ENCODE peak calls at places on chromosomes 5 and 9, in four cellular contexts. O, U, T and K are unnamed samples. For H3K4me1, the result is how much of the 10 kb centered on the place peaks cover.

GRCh38 chr9:113476511-113476916 is 13.0 kb downstream of the RGS3 start:
- DNase-seq in U (no peak), O (no peak), T (peak), K (no peak)

GRCh38 chr5:132746592-132747063 is 598 bp upstream of the CCNI2 start:
- DNase-seq in O (peak), U (no peak), T (no peak), K (no peak)

GRCh38 chr5:147855774-147856069 is 22.8 kb upstream of the SCGB3A2 start:
- DNase-seq in U (no peak), T (no peak), O (no peak), K (no peak)

GRCh38 chr9:118957585-118957984 is 411.6 kb downstream of the BRINP1 start:
- DNase-seq in T (no peak), U (no peak), O (no peak), K (no peak)

GRCh38 chr5:21254161-21254560 is 1266.2 kb upstream of the CDH18 start:
- DNase-seq in O (no peak), T (no peak), U (no peak), K (no peak)

GRCh38 chr5:117058740-117059139 is 484.1 kb upstream of the SEMA6A start:
- DNase-seq in T (no peak), U (no peak), O (no peak), K (no peak)

GRCh38 chr9:98989036-98990000 is 45.6 kb downstream of the COL15A1 start:
- DNase-seq in U (peak), O (peak), T (no peak), K (peak)

GRCh38 chr9:84339523-84339922 is 1.0 kb downstream of the SLC28A3 start:
- DNase-seq in O (no peak), T (no peak), U (no peak), K (no peak)

GRCh38 chr9:128342971-128343680 is 2.8 kb downstream of the SLC27A4 start:
- DNase-seq in T (no peak), U (no peak), O (no peak), K (no peak)

GRCh38 chr5:132267166-132267739 is 9.8 kb downstream of the PDLIM4 start:
- DNase-seq in O (no peak), T (peak), U (no peak), K (no peak)

GRCh38 chr5:60698316-60698715 is 1.6 kb downstream of the DEPDC1B start:
- DNase-seq in O (no peak), U (no peak), T (no peak), K (no peak)

GRCh38 chr9:83956288-83957028 is 23.6 kb downstream of the HNRNPK start:
- DNase-seq in T (no peak), O (no peak), U (no peak), K (peak)

GRCh38 chr9:98229090-98229395 is 26.4 kb downstream of the TBC1D2 start:
- DNase-seq in O (no peak), U (no peak), T (no peak), K (no peak)

GRCh38 chr5:137296213-137296702 is 202.9 kb downstream of the SPOCK1 start:
- DNase-seq in T (peak), O (no peak), U (peak), K (no peak)

GRCh38 chr5:90802695-90803317 is 244.2 kb downstream of the ADGRV1 start:
- DNase-seq in O (peak), T (no peak), U (peak), K (peak)

GRCh38 chr5:65742565-65743231 is 20.7 kb downstream of the NLN start:
- DNase-seq in U (peak), O (peak), T (no peak), K (no peak)

GRCh38 chr5:67047180-67047579 is 149.4 kb downstream of the CD180 start:
- DNase-seq in U (no peak), O (no peak), T (no peak), K (no peak)

GRCh38 chr5:112551437-112552018 is 132.5 kb upstream of the EPB41L4A start:
- DNase-seq in O (peak), U (peak), T (no peak), K (no peak)

GRCh38 chr9:87381050-87381711 is 116.5 kb upstream of the DAPK1 start:
- DNase-seq in U (peak), O (no peak), T (no peak), K (no peak)

GRCh38 chr9:109974143-109974917 is 194.3 kb downstream of the PALM2AKAP2 start:
- DNase-seq in T (no peak), O (no peak), U (no peak), K (no peak)

GRCh38 chr5:54889826-54890225 is 95.6 kb downstream of the ESM1 start:
- DNase-seq in T (no peak), U (peak), O (no peak), K (no peak)

GRCh38 chr5:145800181-145800580 is 35.0 kb downstream of the PRELID2 start:
- DNase-seq in T (no peak), O (no peak), U (no peak), K (no peak)

GRCh38 chr5:111582962-111583669 is 70.8 kb upstream of the STARD4 start:
- DNase-seq in O (peak), U (peak), T (no peak), K (no peak)

GRCh38 chr5:157359350-157359910 is 93.5 kb downstream of the CYFIP2 start:
- DNase-seq in U (no peak), T (no peak), O (no peak), K (no peak)

GRCh38 chr5:1172670-1173404 is 28.6 kb upstream of the SLC6A19 start:
- DNase-seq in U (no peak), O (peak), T (no peak), K (no peak)

GRCh38 chr5:91381774-91382492 is 1.2 kb downstream of the ARRDC3 start:
- DNase-seq in T (no peak), U (peak), O (peak), K (peak)

GRCh38 chr5:132215329-132215728 is 12.3 kb downstream of the P4HA2 start:
- DNase-seq in T (no peak), U (peak), O (peak), K (no peak)

GRCh38 chr5:149731332-149731616 is 1.2 kb downstream of the PPARGC1B start:
- DNase-seq in U (no peak), T (peak), O (no peak), K (no peak)

GRCh38 chr5:51544386-51544785 is 161.1 kb downstream of the ISL1 start:
- DNase-seq in O (no peak), T (no peak), U (no peak), K (no peak)

GRCh38 chr9:75803130-75803529 is 87.3 kb upstream of the PCSK5 start:
- DNase-seq in U (no peak), O (peak), T (no peak), K (no peak)

GRCh38 chr5:68067353-68067752 is 148.2 kb upstream of the PIK3R1 start:
- DNase-seq in T (no peak), U (no peak), O (no peak), K (no peak)

GRCh38 chr9:79185866-79186265 is 385.9 kb upstream of the TLE4 start:
- DNase-seq in O (no peak), U (peak), T (no peak), K (no peak)

DNA sequence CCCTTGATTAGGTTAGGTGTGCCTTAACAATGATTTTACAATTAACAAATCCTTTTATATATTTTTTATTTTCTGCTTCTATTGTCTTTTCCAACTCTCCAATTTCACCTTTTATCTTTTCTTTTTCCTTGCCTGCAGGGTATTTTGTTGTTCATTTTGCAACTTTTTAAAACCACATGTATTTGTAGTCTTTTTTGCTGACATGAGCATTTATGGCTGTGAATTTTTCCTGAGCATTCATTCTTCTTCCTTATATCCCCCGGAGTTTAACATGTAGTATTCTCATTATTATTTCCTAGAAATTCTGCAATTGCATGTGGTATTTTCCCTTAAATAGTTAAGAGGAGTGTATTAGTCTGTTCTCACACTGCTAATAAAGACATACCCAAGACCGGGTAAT is 41.6 kb downstream of the FAM81B start:
- DNase-seq in U (no peak), O (no peak), T (no peak), K (no peak)
- H3K56ac ChIP-seq in U (no peak), O (no peak), T (no peak), K (no peak)

DNA sequence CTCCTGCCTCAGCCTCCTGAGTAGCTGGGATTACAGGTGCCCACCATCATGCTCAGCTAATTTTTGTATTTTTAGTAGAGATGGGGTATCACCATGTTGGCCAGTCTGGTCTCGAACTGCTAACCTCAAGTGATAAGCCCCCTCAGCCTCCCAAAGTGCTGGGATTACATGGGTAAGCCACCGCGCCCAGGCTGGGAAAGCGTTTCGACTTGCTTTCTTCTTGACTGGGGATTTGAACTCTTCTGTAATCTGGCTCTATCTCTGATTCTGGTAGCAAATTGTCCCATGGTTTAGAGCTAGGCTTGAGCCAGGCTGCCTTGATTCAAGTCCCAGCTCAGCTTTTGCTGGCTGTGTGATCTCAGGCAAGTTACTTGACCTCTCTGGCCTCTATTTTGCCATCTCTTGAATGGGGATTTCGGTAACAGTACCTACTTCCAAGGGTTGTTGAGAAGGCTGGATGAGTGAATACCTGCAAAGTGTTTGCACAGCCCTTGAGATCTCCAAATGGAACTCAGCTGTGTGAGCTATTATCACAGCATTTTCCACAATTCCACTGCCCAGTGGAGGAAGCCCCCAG is 20.5 kb upstream of the MVB12B start:
- DNase-seq in U (no peak), T (no peak), O (no peak), K (no peak)
- H3K4ac ChIP-seq in U (no peak), T (no peak), O (no peak), K (no peak)

DNA sequence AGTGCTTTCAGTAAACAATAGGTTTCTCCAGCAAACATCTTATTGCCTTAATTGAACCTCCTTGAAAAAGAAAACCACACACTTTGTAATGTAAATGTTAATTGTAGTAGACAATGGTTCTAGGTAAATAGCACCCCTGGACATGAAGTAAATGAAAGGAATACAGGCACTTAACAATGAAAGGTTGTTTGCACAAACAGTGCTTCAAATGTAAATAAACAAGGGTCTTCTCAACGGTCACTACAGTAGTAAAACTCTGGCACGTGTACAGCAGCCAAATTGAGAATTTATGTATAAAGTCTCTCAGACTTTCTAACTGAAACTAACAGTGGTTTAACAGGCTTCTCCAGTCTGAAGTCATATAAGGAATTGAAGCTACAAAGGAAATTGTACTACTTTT is 218.4 kb downstream of the MEF2C start:
- DNase-seq in O (no peak), U (no peak), T (no peak), K (no peak)
- H3K4me1 ChIP-seq in O (under half), U (under half), T (under half), K (under half)

GRCh38 chr5:178106086-178106485 is 7.2 kb upstream of the N4BP3 start:
- DNase-seq in O (no peak), U (no peak), T (no peak), K (no peak)
- H3K56ac ChIP-seq in O (no peak), U (no peak), T (no peak), K (no peak)

GRCh38 chr9:35728041-35728971 is 3.7 kb downstream of the TLN1 start:
- DNase-seq in O (peak), T (peak), U (peak), K (peak)

GRCh38 chr9:35729700-35730485 is 2.1 kb downstream of the TLN1 start:
- DNase-seq in U (peak), O (peak), T (no peak), K (peak)

GRCh38 chr9:35727676-35728040 is 4.3 kb downstream of the TLN1 start:
- DNase-seq in O (no peak), U (no peak), T (no peak), K (no peak)

GRCh38 chr9:35730486-35730854 is 1.5 kb downstream of the TLN1 start:
- DNase-seq in U (no peak), T (no peak), O (no peak), K (no peak)

GRCh38 chr9:35729101-35729500 is 2.9 kb downstream of the TLN1 start:
- DNase-seq in T (no peak), U (peak), O (no peak), K (no peak)
- H3K4ac ChIP-seq in T (no peak), U (peak), O (peak), K (no peak)

DNA sequence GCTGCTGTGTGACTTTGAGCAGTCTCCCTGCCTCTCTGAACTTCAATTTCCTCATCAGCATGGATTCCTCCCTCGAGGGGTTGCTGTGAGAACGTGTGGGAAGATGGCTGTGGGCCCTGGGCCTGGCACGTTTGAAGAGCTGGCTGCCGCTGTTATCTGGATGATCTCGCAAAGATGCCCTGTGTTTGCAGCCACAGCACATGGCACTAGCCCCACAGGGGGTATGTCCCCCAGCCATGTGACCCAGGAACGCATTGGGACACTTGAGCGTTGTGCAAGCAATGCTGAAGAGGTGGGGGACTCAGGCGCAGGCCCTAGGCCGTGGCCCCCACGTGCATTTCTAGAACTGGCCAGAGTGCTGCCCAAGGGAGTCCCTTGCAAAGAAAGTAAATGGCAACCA is 65.2 kb upstream of the NEURL1B start:
- DNase-seq in O (no peak), U (no peak), T (no peak), K (no peak)
- H3K4me1 ChIP-seq in O (under half), U (under half), T (under half), K (under half)

DNA sequence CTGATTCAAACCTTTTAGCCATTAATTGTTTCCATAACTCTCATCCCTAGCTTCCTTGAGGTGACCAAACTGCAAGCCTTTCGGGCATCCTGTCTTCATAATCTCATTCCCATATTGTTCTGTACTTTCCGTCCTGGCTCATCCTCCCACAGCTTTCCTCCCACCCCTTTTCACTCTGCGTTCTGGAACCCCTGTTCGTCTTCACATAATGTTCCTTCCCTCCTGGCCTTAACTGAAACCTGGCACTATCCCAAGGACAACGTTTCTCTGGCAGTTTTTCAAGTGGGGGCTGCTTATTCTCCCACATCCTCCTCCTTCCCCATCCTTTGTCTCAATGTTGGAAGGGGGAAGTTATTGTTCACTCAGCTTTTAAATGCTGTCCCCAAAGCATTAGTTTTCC is 1.5 kb downstream of the ZNF189 start:
- DNase-seq in O (no peak), U (no peak), T (no peak), K (no peak)
- H3K56ac ChIP-seq in O (no peak), U (no peak), T (no peak), K (no peak)

GRCh38 chr5:172434246-172434645 is 20.1 kb downstream of the SH3PXD2B start:
- DNase-seq in T (no peak), U (no peak), O (no peak), K (no peak)
- H3K4ac ChIP-seq in T (no peak), U (no peak), O (no peak), K (no peak)

DNA sequence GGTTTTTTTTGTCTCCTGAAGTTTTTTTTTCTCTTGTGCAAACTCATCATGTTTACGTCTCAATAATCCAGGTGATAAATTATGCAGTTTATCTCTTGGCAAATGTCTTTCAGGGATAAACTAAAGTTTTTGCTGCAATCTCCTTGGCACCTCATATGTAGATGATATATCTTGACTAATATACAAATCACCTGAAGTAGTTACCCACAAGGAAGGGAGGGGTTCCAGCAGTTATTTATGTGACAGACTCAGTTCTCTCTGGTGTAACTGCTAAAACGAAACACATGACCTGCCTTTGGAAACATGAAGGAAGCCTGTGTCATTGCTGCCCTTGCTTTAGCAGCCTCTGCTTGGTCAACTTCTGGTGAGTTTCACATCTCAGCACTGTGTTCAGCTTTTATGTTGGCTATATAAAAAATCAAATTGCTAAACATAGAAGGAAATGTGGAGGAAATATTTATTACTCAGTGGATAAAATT is 39.3 kb upstream of the KIAA1958 start:
- DNase-seq in T (no peak), O (no peak), U (peak), K (no peak)
- H3K4me1 ChIP-seq in T (under half), O (under half), U (under half), K (under half)

DNA sequence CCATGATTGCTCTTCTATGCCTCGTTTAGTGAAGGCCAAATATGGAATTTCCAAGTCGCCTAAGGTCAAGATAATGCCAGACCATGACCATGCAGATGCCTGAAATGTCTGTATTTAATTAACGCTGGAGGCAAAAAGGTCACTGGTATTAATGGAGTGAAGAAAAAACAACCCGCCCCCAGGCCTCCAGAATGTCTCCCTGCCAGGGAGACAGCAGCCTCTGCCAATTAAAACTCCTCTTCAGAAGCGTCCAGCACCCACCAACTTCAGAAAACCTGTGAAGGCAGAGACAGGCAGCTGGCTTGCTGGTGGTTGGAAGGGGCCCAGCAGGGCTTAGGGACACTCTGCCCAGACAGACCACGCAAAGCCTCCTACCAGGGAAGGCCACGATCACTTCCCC is 94.4 kb downstream of the VAV2 start:
- DNase-seq in O (no peak), T (no peak), U (no peak), K (no peak)
- H3K56ac ChIP-seq in O (no peak), T (no peak), U (no peak), K (no peak)